ENCODE peak calls at places on chromosomes 7 and 10, in nine cellular contexts. D is WTC11, L is body of pancreas, O is fibroblast of villous mesenchyme, T is heart right ventricle, Y is foreskin fibroblast, N is PC-3, M is RWPE1, C is B cell. E is an unnamed sample.

GRCh38 chr10:72784551-72785421 is 92.8 kb downstream of the MCU start:
- DNase-seq in D (peak; percentile 28), L (peak; percentile 18), O (peak; percentile 75), T (peak; percentile 37), Y (peak; percentile 95), N (peak; percentile 98), M (peak; percentile 84), C (no peak), E (peak; percentile 53)

GRCh38 chr10:13056461-13057077 is 43.4 kb upstream of the OPTN start:
- DNase-seq in D (no peak), L (no peak), O (peak; percentile 44), T (no peak), Y (peak; percentile 9), N (peak; percentile 47), M (peak; percentile 38), C (no peak), E (peak; percentile 41)

GRCh38 chr7:118311121-118311803 is 86.8 kb downstream of the ANKRD7 start:
- DNase-seq in D (no peak), L (no peak), O (peak; percentile 72), T (no peak), Y (no peak), N (no peak), M (peak; percentile 33), C (no peak), E (peak; percentile 92)

GRCh38 chr10:118166951-118167350 is 120.2 kb upstream of the RAB11FIP2 start:
- DNase-seq in D (no peak), L (no peak), O (no peak), T (no peak), Y (peak; percentile 43), N (no peak), M (no peak), C (no peak), E (no peak)

GRCh38 chr10:44952779-44953231 is 6.8 kb upstream of the RASSF4 start:
- DNase-seq in D (no peak), L (no peak), O (no peak), T (no peak), Y (no peak), N (no peak), M (no peak), C (no peak), E (no peak)

GRCh38 chr7:82051641-82052040 is 281.8 kb upstream of the HGF start:
- DNase-seq in D (no peak), L (no peak), O (peak; percentile 53), T (no peak), Y (no peak), N (no peak), M (no peak), C (no peak), E (no peak)

GRCh38 chr7:130008941-130009847 is 42.0 kb downstream of the ZC3HC1 start:
- DNase-seq in D (no peak), L (peak; percentile 98), O (peak; percentile 6), T (no peak), Y (peak; percentile 60), N (peak; percentile 97), M (peak; percentile 72), C (no peak), E (peak; percentile 94)

GRCh38 chr7:36439624-36440023 is 50.0 kb downstream of the ANLN start:
- DNase-seq in D (no peak), L (no peak), O (no peak), T (no peak), Y (no peak), N (no peak), M (no peak), C (no peak), E (no peak)

GRCh38 chr10:3467052-3467906 is 294.7 kb upstream of the PITRM1 start:
- DNase-seq in D (peak; percentile 48), L (peak; percentile 28), O (peak; percentile 96), T (peak; percentile 81), Y (peak; percentile 95), N (peak; percentile 86), M (peak; percentile 76), C (no peak), E (peak; percentile 97)

GRCh38 chr10:72729528-72729927 is 37.6 kb downstream of the MCU start:
- DNase-seq in D (no peak), L (no peak), O (no peak), T (no peak), Y (no peak), N (no peak), M (no peak), C (no peak), E (no peak)

GRCh38 chr10:103918053-103918846 is at the start of gene STN1:
- DNase-seq in D (peak; percentile 98), L (peak; percentile 99), O (peak; percentile 97), T (peak; percentile 99), Y (peak; percentile 99), N (peak; percentile 90), M (peak; percentile 97), C (peak; percentile 94), E (peak; percentile 94)
- TF ChIP-seq CTCF in D (no peak), L (no peak), O (no peak), T (peak; percentile 5), Y (no peak), N (no peak), M (no peak), C (no peak), E (no peak)

GRCh38 chr7:12686234-12686893 is 1.1 kb upstream of the ARL4A start:
- DNase-seq in D (peak; percentile 94), L (peak; percentile 95), O (peak; percentile 98), T (peak; percentile 93), Y (peak; percentile 96), N (peak; percentile 95), M (peak; percentile 85), C (peak; percentile 99), E (peak; percentile 90)

GRCh38 chr7:12684186-12684585 is 3.2 kb upstream of the ARL4A start:
- DNase-seq in D (no peak), L (no peak), O (peak; percentile 51), T (no peak), Y (no peak), N (no peak), M (no peak), C (no peak), E (no peak)

GRCh38 chr7:12684733-12685132 is 2.7 kb upstream of the ARL4A start:
- DNase-seq in D (no peak), L (no peak), O (no peak), T (no peak), Y (no peak), N (no peak), M (no peak), C (peak; percentile 55), E (no peak)

GRCh38 chr7:12686894-12687212 is 580 bp upstream of the ARL4A start:
- DNase-seq in D (no peak), L (no peak), O (no peak), T (no peak), Y (no peak), N (no peak), M (no peak), C (no peak), E (no peak)

GRCh38 chr7:12685550-12685949 is 1.9 kb upstream of the ARL4A start:
- DNase-seq in D (peak; percentile 58), L (peak; percentile 36), O (peak; percentile 75), T (peak; percentile 19), Y (peak; percentile 47), N (peak; percentile 85), M (no peak), C (peak; percentile 55), E (peak; percentile 46)
- TF ChIP-seq CTCF in D (peak; percentile 51), L (peak; percentile 13), O (peak; percentile 74), T (peak; percentile 39), Y (peak; percentile 42), N (peak; percentile 82), M (no peak), C (no peak), E (peak; percentile 14)

GRCh38 chr7:32588657-32589056 is 93.4 kb downstream of the AVL9 start:
- DNase-seq in D (no peak), L (no peak), O (peak; percentile 81), T (no peak), Y (peak; percentile 86), N (peak; percentile 28), M (peak; percentile 17), C (no peak), E (peak; percentile 85)
- TF ChIP-seq CTCF in D (no peak), L (no peak), O (no peak), T (no peak), Y (no peak), N (no peak), M (no peak), C (no peak), E (no peak)

DNA sequence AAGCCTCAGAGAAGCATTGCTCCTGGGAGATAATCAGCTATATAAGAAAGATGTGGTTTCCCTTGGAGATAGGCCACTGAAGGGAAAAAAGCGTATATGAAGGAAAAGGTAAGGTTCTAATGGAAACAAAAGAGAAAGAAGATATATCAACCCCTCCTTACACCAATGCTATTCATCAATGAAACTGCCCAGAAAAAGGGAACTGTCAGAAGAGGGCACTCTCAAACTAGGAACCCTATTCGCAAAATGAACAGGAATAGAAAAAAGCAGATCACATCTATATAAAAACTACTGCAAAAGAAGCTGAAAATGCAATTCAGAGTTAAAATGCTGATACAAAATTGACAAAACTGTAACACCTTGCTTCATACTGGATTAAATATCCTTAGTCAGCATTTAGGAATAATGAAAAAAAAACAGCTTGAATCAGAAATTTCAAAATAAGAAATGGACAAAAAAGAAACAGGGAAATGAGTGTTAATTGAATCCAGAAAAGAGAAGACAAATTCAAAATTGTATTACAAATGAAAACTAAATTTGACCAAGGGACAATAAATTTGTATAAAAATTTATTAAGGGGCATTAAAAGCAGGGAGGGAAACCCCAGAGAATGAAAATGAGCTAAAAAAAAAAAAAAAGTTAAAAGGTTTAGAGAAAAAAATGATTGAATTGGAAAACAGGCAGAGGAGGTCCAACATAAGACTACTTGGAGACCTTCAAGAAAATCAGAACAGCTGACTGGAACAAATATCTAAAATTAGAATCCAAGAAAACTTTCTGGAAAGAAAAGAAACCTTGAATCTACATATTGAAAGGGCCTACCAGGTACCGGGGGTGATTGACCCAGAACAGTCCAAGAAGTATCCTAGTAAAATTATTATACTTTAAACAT is 17.9 kb downstream of the NHLRC2 start:
- DNase-seq in D (no peak), L (no peak), O (no peak), T (no peak), Y (peak; percentile 19), N (no peak), M (no peak), C (peak; percentile 11), E (no peak)
- TF ChIP-seq CTCF in D (no peak), L (no peak), O (no peak), T (no peak), Y (no peak), N (peak; percentile 32), M (no peak), C (no peak), E (no peak)

DNA sequence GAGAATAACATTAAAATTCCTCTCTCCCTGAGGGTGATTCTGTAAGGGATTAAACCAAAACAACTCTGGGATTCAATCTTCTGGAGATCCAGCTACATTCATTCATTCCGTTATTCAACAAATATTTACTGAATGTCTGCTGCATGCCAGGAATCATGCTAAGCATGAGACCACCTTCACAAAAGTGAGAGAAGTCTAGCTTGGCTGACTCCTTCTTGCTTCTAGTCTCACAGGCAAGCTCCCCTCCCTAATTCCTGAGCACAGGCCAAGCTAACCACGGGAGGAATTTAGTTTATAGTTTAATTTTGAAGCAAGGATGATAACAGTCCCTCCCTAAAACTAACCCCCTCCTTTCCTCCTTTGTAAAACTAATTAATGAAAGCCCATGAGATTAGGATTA is 113.3 kb downstream of the ITGB8 start:
- DNase-seq in D (no peak), L (no peak), O (no peak), T (no peak), Y (no peak), N (no peak), M (no peak), C (no peak), E (no peak)
- TF ChIP-seq CTCF in D (no peak), L (no peak), O (no peak), T (no peak), Y (no peak), N (no peak), M (no peak), C (no peak), E (no peak)